ENCODE peak calls at places on chromosomes 1 and 21, in four cellular contexts. V is dermis microvascular lymphatic vessel endothelial cell, O is midbrain, Q is mucosa of gallbladder. P is an unnamed sample.
A peak's percentile ranks its signal among the peaks of the same experiment; 100 is the strongest.

GRCh38 chr21:34892196-34892595 is 156.9 kb downstream of the RUNX1 start:
- DNase-seq in V (no peak), O (no peak), Q (no peak), P (no peak)

GRCh38 chr1:6859415-6860343 is 74.4 kb downstream of the CAMTA1 start:
- DNase-seq in V (peak; percentile 20), O (no peak), Q (no peak), P (no peak)

GRCh38 chr1:89465201-89465600 is 59.4 kb upstream of the LRRC8B start:
- DNase-seq in V (no peak), O (no peak), Q (no peak), P (no peak)

GRCh38 chr1:10733967-10734366 is 62.5 kb downstream of the CASZ1 start:
- DNase-seq in V (no peak), O (no peak), Q (no peak), P (no peak)

GRCh38 chr1:13754510-13755103 is 54.6 kb downstream of the PRDM2 start:
- DNase-seq in V (no peak), O (peak; percentile 29), Q (no peak), P (peak; percentile 56)

GRCh38 chr1:230891413-230891812 is 23.1 kb upstream of the C1orf198 start:
- DNase-seq in V (no peak), O (no peak), Q (no peak), P (no peak)

GRCh38 chr1:30976143-30976542 is 67.6 kb upstream of the SDC3 start:
- DNase-seq in V (no peak), O (no peak), Q (no peak), P (no peak)

GRCh38 chr1:30780409-30780808 is 22.8 kb upstream of the LAPTM5 start:
- DNase-seq in V (no peak), O (no peak), Q (no peak), P (no peak)

GRCh38 chr1:36175137-36176095 is 19.5 kb downstream of the MAP7D1 start:
- DNase-seq in V (no peak), O (peak; percentile 15), Q (no peak), P (peak; percentile 89)

GRCh38 chr1:61420909-61421835 is 303.8 kb downstream of the TM2D1 start:
- DNase-seq in V (no peak), O (no peak), Q (no peak), P (no peak)

GRCh38 chr1:64669098-64669675 is 75.7 kb upstream of the RAVER2 start:
- DNase-seq in V (no peak), O (no peak), Q (no peak), P (no peak)

GRCh38 chr1:5596651-5597050 is 395.6 kb downstream of the NPHP4 start:
- DNase-seq in V (no peak), O (no peak), Q (peak; percentile 8), P (no peak)

GRCh38 chr1:179877586-179878265 is at the start of gene TOR1AIP2:
- DNase-seq in V (peak; percentile 69), O (peak; percentile 95), Q (peak; percentile 91), P (peak; percentile 89)

GRCh38 chr1:35808376-35809155 is 750 bp downstream of the AGO4 start:
- DNase-seq in V (peak; percentile 30), O (peak; percentile 29), Q (peak; percentile 14), P (peak; percentile 63)

GRCh38 chr1:226606311-226607267 is 58.0 kb downstream of the STUM start:
- DNase-seq in V (no peak), O (no peak), Q (no peak), P (no peak)

GRCh38 chr1:183022202-183023145 is 746 bp upstream of the LAMC1 start:
- DNase-seq in V (peak; percentile 99), O (peak; percentile 76), Q (peak; percentile 91), P (peak; percentile 93)

GRCh38 chr21:14453964-14454641 is 71.2 kb upstream of the HSPA13 start:
- DNase-seq in V (no peak), O (no peak), Q (no peak), P (no peak)

GRCh38 chr1:27616441-27616840 is 12.5 kb upstream of the AHDC1 start:
- DNase-seq in V (no peak), O (no peak), Q (no peak), P (no peak)

GRCh38 chr1:3461238-3461933 is 6.9 kb downstream of the ARHGEF16 start:
- DNase-seq in V (no peak), O (no peak), Q (no peak), P (peak; percentile 42)

GRCh38 chr1:26349196-26349885 is 4.6 kb downstream of the CRYBG2 start:
- DNase-seq in V (no peak), O (no peak), Q (no peak), P (no peak)

GRCh38 chr1:168709896-168710305 is 19.1 kb downstream of the DPT start:
- DNase-seq in V (no peak), O (no peak), Q (no peak), P (no peak)

GRCh38 chr1:229059671-229060079 is 211.2 kb upstream of the RAB4A start:
- DNase-seq in V (peak; percentile 90), O (peak; percentile 28), Q (peak; percentile 46), P (no peak)

GRCh38 chr1:14996133-14997050 is 157.2 kb upstream of the TMEM51 start:
- DNase-seq in V (no peak), O (no peak), Q (no peak), P (peak; percentile 48)

GRCh38 chr1:117147341-117147831 is 25.8 kb upstream of the TRIM45 start:
- DNase-seq in V (no peak), O (no peak), Q (no peak), P (no peak)

GRCh38 chr1:28955930-28956552 is 41.7 kb downstream of the EPB41 start:
- DNase-seq in V (no peak), O (no peak), Q (no peak), P (no peak)

P was measured in psoas muscle.